ENCODE peak calls at places on chromosomes 13 and 19, in seven cellular contexts. P is right lobe of liver; H is sigmoid colon; S is naive thymus-derived CD4-positive, alpha-beta T cell; J is tibial artery; Z is ovary; V is aorta. R is an unnamed sample. For H3K9me3, the result is how much of the 10 kb centered on the place peaks cover.

GRCh38 chr19:34313188-34313587 is 51.8 kb upstream of the GPI start:
- DNase-seq in P (no peak), H (no peak), S (no peak), J (no peak), Z (no peak), V (no peak), R (no peak)

GRCh38 chr13:109790951-109791605 is 4.7 kb upstream of the IRS2 start:
- DNase-seq in P (peak), H (no peak), S (peak), J (no peak), Z (no peak), V (no peak), R (no peak)

GRCh38 chr19:2327773-2328400 is 499 bp downstream of the LSM7 start:
- DNase-seq in P (no peak), H (no peak), S (peak), J (no peak), Z (no peak), V (no peak), R (no peak)

GRCh38 chr13:106597759-106598395 is 29.9 kb upstream of the ARGLU1 start:
- DNase-seq in P (no peak), H (no peak), S (no peak), J (no peak), Z (no peak), V (no peak), R (no peak)

GRCh38 chr13:39510296-39510695 is 92.7 kb downstream of the LHFPL6 start:
- DNase-seq in P (no peak), H (no peak), S (no peak), J (no peak), Z (no peak), V (no peak), R (no peak)

GRCh38 chr19:3575949-3576673 is 3.4 kb downstream of the HMG20B start:
- DNase-seq in P (no peak), H (no peak), S (no peak), J (no peak), Z (no peak), V (no peak), R (no peak)

GRCh38 chr19:33214621-33215020 is 11.0 kb downstream of the SLC7A10 start:
- DNase-seq in P (no peak), H (no peak), S (no peak), J (no peak), Z (no peak), V (no peak), R (no peak)

GRCh38 chr19:35380450-35381124 is 9.7 kb downstream of the GPR42 start:
- DNase-seq in P (peak), H (no peak), S (no peak), J (no peak), Z (no peak), V (no peak), R (no peak)

GRCh38 chr19:4815426-4816387 is 15.8 kb downstream of the TICAM1 start:
- DNase-seq in P (peak), H (peak), S (peak), J (peak), Z (peak), V (peak), R (peak)

GRCh38 chr13:29758591-29759114 is 91.8 kb downstream of the UBL3 start:
- DNase-seq in P (no peak), H (no peak), S (no peak), J (no peak), Z (no peak), V (no peak), R (peak)

GRCh38 chr19:18489627-18490184 is 32.2 kb downstream of the ELL start:
- DNase-seq in P (no peak), H (no peak), S (no peak), J (no peak), Z (no peak), V (no peak), R (no peak)

GRCh38 chr13:23811366-23812027 is 77.7 kb downstream of the MIPEP start:
- DNase-seq in P (no peak), H (no peak), S (no peak), J (no peak), Z (no peak), V (no peak), R (no peak)

GRCh38 chr19:38919837-38920528 is 8.0 kb upstream of the CCER2 start:
- DNase-seq in P (peak), H (no peak), S (no peak), J (peak), Z (no peak), V (peak), R (no peak)

GRCh38 chr19:29618871-29619270 is 12.8 kb downstream of the POP4 start:
- DNase-seq in P (no peak), H (no peak), S (no peak), J (no peak), Z (no peak), V (peak), R (no peak)

GRCh38 chr13:44974056-44974798 is 15.0 kb downstream of the NUFIP1 start:
- DNase-seq in P (no peak), H (no peak), S (no peak), J (no peak), Z (no peak), V (no peak), R (no peak)

GRCh38 chr13:50685491-50685890 is 158.0 kb downstream of the DLEU7 start:
- DNase-seq in P (peak), H (peak), S (no peak), J (peak), Z (no peak), V (peak), R (no peak)

GRCh38 chr19:47697863-47698609 is 15.2 kb upstream of the EHD2 start:
- DNase-seq in P (peak), H (peak), S (peak), J (peak), Z (peak), V (peak), R (peak)

GRCh38 chr19:41877490-41877876 is 404 bp downstream of the CD79A start:
- DNase-seq in P (no peak), H (no peak), S (peak), J (no peak), Z (no peak), V (no peak), R (no peak)

GRCh38 chr13:52158629-52159158 is 703 bp downstream of the NEK3 start:
- DNase-seq in P (no peak), H (peak), S (no peak), J (peak), Z (peak), V (no peak), R (no peak)

GRCh38 chr13:35690546-35690945 is 214.1 kb upstream of the MAB21L1 start:
- DNase-seq in P (no peak), H (no peak), S (no peak), J (no peak), Z (no peak), V (no peak), R (no peak)

GRCh38 chr13:25132984-25133383 is 37.0 kb downstream of the PABPC3 start:
- DNase-seq in P (no peak), H (no peak), S (no peak), J (no peak), Z (no peak), V (no peak), R (no peak)

GRCh38 chr13:44155422-44156293 is 218.0 kb upstream of the SERP2 start:
- DNase-seq in P (no peak), H (peak), S (no peak), J (peak), Z (peak), V (no peak), R (no peak)

GRCh38 chr13:98697833-98698232 is 54.6 kb downstream of the SLC15A1 start:
- DNase-seq in P (no peak), H (no peak), S (no peak), J (no peak), Z (no peak), V (no peak), R (no peak)

GRCh38 chr19:961866-962620 is 22.1 kb upstream of the WDR18 start:
- DNase-seq in P (no peak), H (no peak), S (no peak), J (no peak), Z (no peak), V (no peak), R (no peak)

GRCh38 chr13:110536006-110536693 is 25.4 kb downstream of the RAB20 start:
- DNase-seq in P (peak), H (peak), S (no peak), J (peak), Z (no peak), V (no peak), R (no peak)

GRCh38 chr19:10808937-10809655 is 26.9 kb downstream of the TMED1 start:
- DNase-seq in P (no peak), H (no peak), S (no peak), J (no peak), Z (no peak), V (no peak), R (no peak)

GRCh38 chr19:11423804-11424318 is 4.7 kb upstream of the RGL3 start:
- DNase-seq in P (peak), H (no peak), S (no peak), J (no peak), Z (no peak), V (no peak), R (no peak)

GRCh38 chr19:55553217-55554182 is 8.2 kb upstream of the SBK3 start:
- DNase-seq in P (no peak), H (no peak), S (no peak), J (no peak), Z (no peak), V (no peak), R (no peak)

GRCh38 chr13:101763191-101763590 is 310.7 kb downstream of the ITGBL1 start:
- DNase-seq in P (no peak), H (no peak), S (no peak), J (no peak), Z (no peak), V (no peak), R (no peak)

GRCh38 chr19:13794388-13794751 is 873 bp upstream of the ZSWIM4 start:
- DNase-seq in P (peak), H (peak), S (no peak), J (peak), Z (peak), V (peak), R (no peak)

GRCh38 chr13:109670776-109671175 is 115.6 kb downstream of the IRS2 start:
- DNase-seq in P (no peak), H (no peak), S (no peak), J (no peak), Z (no peak), V (no peak), R (no peak)

GRCh38 chr13:98632971-98633370 is 56.1 kb upstream of the STK24 start:
- DNase-seq in P (no peak), H (no peak), S (no peak), J (no peak), Z (no peak), V (no peak), R (no peak)

GRCh38 chr13:44989941-44990340 is 603 bp downstream of the GPALPP1 start:
- DNase-seq in P (no peak), H (no peak), S (peak), J (no peak), Z (no peak), V (no peak), R (no peak)

GRCh38 chr13:33169273-33169980 is 116.1 kb downstream of the STARD13 start:
- DNase-seq in P (no peak), H (no peak), S (no peak), J (no peak), Z (no peak), V (no peak), R (no peak)

GRCh38 chr19:2770055-2771013 is 12.7 kb downstream of the SGTA start:
- DNase-seq in P (no peak), H (peak), S (no peak), J (no peak), Z (peak), V (no peak), R (no peak)

GRCh38 chr13:83274679-83275078 is 607.6 kb downstream of the SLITRK1 start:
- DNase-seq in P (no peak), H (no peak), S (no peak), J (no peak), Z (no peak), V (no peak), R (no peak)

GRCh38 chr19:57578487-57579205 is at the start of gene ZNF416:
- DNase-seq in P (peak), H (peak), S (peak), J (peak), Z (peak), V (peak), R (peak)
- H3K9me3 ChIP-seq in P (under half), H (under half), S (under half), J (half or more), Z (under half), V (under half), R (under half)

GRCh38 chr19:37056776-37057175 is 21.5 kb upstream of the ZNF420 start:
- DNase-seq in P (no peak), H (no peak), S (no peak), J (no peak), Z (no peak), V (no peak), R (no peak)

GRCh38 chr19:37055330-37055729 is 22.9 kb upstream of the ZNF420 start:
- DNase-seq in P (no peak), H (no peak), S (no peak), J (no peak), Z (no peak), V (no peak), R (no peak)

GRCh38 chr19:37059142-37059541 is 19.1 kb upstream of the ZNF420 start:
- DNase-seq in P (no peak), H (no peak), S (no peak), J (no peak), Z (no peak), V (peak), R (no peak)
- H3K9me3 ChIP-seq in P (under half), H (under half), S (under half), J (half or more), Z (under half), V (under half), R (under half)

GRCh38 chr19:43908659-43909058 is 26.4 kb downstream of the ZNF45 start:
- DNase-seq in P (no peak), H (no peak), S (no peak), J (no peak), Z (no peak), V (no peak), R (no peak)

GRCh38 chr19:43910884-43911283 is 24.2 kb downstream of the ZNF45 start:
- DNase-seq in P (no peak), H (no peak), S (no peak), J (no peak), Z (no peak), V (no peak), R (no peak)

GRCh38 chr19:43914051-43914450 is 21.0 kb downstream of the ZNF45 start:
- DNase-seq in P (no peak), H (no peak), S (no peak), J (no peak), Z (no peak), V (no peak), R (no peak)

DNA sequence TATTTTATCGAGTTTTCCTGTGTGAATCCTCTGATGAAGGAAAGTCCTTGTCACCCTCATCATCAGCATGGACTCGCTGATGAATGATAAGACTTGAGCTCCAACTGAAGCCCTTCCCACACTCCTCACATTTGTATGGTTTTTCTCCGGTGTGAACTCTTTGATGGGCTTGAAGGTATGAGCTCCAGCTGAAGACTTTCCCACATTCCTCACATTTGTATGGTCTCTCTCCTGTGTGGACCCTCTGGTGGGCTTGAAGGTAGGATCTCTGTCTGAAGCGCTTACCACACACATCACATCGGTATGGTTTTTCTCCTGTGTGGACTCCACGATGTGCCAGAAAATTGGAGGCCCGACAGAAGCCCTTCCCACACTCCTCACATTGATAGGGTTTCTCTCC is 21.7 kb downstream of the ZNF45 start:
- DNase-seq in P (no peak), H (no peak), S (no peak), J (no peak), Z (no peak), V (no peak), R (no peak)
- H3K9me3 ChIP-seq in P (under half), H (half or more), S (under half), J (half or more), Z (under half), V (under half), R (under half)

GRCh38 chr19:37564624-37565369 is 29.8 kb downstream of the ZNF571 start:
- DNase-seq in P (no peak), H (no peak), S (no peak), J (no peak), Z (no peak), V (no peak), R (no peak)
- H3K9me3 ChIP-seq in P (under half), H (half or more), S (under half), J (under half), Z (under half), V (under half), R (half or more)

DNA sequence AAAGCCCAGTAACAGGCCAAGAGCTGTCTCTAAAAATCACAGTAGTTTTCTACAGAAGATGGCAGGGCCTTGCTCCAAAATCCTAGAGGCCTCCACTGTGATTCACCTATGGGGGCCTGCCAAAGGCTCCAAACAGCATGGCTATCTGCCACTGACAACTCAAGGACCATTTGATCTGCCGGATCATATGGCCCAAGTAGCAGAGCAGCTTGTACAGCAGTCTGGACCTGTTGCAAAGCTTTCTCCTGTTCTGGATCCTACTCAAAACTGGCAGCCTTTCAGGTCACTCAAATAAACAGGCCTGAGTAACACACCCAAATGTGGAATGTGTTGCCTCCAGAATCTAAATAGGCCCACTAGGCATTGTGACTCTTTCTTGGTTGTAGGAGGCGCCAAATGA is 1049.3 kb downstream of the PCDH9 start:
- DNase-seq in P (no peak), H (no peak), S (no peak), J (no peak), Z (no peak), V (no peak), R (no peak)
- H3K9me3 ChIP-seq in P (under half), H (under half), S (under half), J (under half), Z (under half), V (under half), R (under half)

DNA sequence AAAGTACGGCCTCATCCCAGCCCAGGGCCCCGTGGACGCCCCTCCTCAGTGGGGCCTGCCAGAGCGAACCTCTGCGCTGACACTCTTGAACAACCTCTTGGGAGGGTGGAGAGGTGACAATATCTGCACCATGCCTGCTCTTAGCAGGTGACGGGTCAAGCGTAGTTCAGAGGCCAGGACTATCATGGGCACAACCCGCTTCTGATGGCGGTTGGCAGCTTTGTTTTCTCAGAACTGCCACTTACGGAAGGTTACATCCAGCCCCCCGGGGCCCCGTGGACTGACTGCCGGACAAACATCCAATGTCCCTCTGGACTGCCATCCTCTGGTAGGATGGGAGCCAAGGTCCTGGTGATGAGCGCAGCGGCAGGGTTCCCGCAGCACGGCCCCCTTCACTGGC is 91.1 kb downstream of the TUBA3C start:
- DNase-seq in P (no peak), H (no peak), S (no peak), J (no peak), Z (no peak), V (no peak), R (no peak)
- H3K9me3 ChIP-seq in P (under half), H (under half), S (under half), J (under half), Z (under half), V (under half), R (under half)

DNA sequence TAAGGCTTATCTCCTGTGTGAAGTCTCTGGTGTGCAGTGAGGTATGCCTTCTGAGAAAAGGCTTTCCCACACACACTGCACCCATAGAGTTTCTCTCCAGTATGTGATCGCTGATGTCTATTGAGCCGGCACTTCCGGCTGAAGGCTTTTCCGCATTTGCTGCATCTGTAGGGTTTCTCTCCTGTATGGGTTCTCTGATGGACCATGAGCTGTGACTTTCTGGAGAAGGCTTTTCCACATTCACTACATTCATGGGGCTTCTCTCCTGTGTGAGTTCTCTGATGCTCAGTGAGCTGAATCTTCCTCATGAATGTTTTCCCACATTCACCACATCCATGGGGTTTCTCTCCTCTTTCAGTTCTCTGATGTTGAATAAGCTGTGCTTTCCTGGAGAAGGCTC is 14.7 kb downstream of the ZNF577 start:
- DNase-seq in P (no peak), H (no peak), S (no peak), J (no peak), Z (no peak), V (no peak), R (no peak)
- H3K9me3 ChIP-seq in P (under half), H (under half), S (under half), J (half or more), Z (under half), V (under half), R (half or more)

R was measured in T-helper 17 cell.